ENCODE peak calls at places on chromosomes 1 and 21, in six cellular contexts. One of them, this sample, is unnamed.

GRCh38 chr1:231603598-231604275 is 22.9 kb upstream of the DISC1 start:
- DNase-seq in PC-3: peak; percentile 88
- DNase-seq in H1: no peak
- DNase-seq in neuronal stem cell: peak; percentile 42
- DNase-seq in H9: peak; percentile 41
- DNase-seq in endothelial cell of umbilical vein: peak; percentile 74
- DNase-seq in this sample: peak; percentile 68

GRCh38 chr1:76862447-76862846 is 4.8 kb upstream of the ST6GALNAC5 start:
- DNase-seq in PC-3: peak; percentile 12
- DNase-seq in H1: no peak
- DNase-seq in neuronal stem cell: no peak
- DNase-seq in H9: no peak
- DNase-seq in endothelial cell of umbilical vein: no peak
- DNase-seq in this sample: peak; percentile 91

GRCh38 chr1:15736035-15736665 is at the start of gene SLC25A34:
- DNase-seq in PC-3: no peak
- DNase-seq in H1: no peak
- DNase-seq in neuronal stem cell: no peak
- DNase-seq in H9: no peak
- DNase-seq in endothelial cell of umbilical vein: no peak
- DNase-seq in this sample: no peak

GRCh38 chr1:152525080-152525641 is 10.9 kb downstream of the CRCT1 start:
- DNase-seq in PC-3: no peak
- DNase-seq in H1: no peak
- DNase-seq in neuronal stem cell: no peak
- DNase-seq in H9: no peak
- DNase-seq in endothelial cell of umbilical vein: no peak
- DNase-seq in this sample: no peak

GRCh38 chr1:232291258-232291657 is 338.7 kb downstream of the SIPA1L2 start:
- DNase-seq in PC-3: no peak
- DNase-seq in H1: no peak
- DNase-seq in neuronal stem cell: no peak
- DNase-seq in H9: no peak
- DNase-seq in endothelial cell of umbilical vein: no peak
- DNase-seq in this sample: peak; percentile 19

GRCh38 chr1:95340056-95340455 is 106.0 kb downstream of the RWDD3 start:
- DNase-seq in PC-3: no peak
- DNase-seq in H1: no peak
- DNase-seq in neuronal stem cell: no peak
- DNase-seq in H9: no peak
- DNase-seq in endothelial cell of umbilical vein: no peak
- DNase-seq in this sample: peak; percentile 68

GRCh38 chr21:43006874-43007208 is 32.5 kb downstream of the PKNOX1 start:
- DNase-seq in PC-3: no peak
- DNase-seq in H1: no peak
- DNase-seq in neuronal stem cell: no peak
- DNase-seq in H9: no peak
- DNase-seq in endothelial cell of umbilical vein: no peak
- DNase-seq in this sample: peak; percentile 31

GRCh38 chr1:165152727-165153126 is 203.8 kb downstream of the LMX1A start:
- DNase-seq in PC-3: peak; percentile 70
- DNase-seq in H1: no peak
- DNase-seq in neuronal stem cell: no peak
- DNase-seq in H9: peak; percentile 49
- DNase-seq in endothelial cell of umbilical vein: no peak
- DNase-seq in this sample: no peak

GRCh38 chr1:118217073-118217620 is 32.1 kb upstream of the SPAG17 start:
- DNase-seq in PC-3: no peak
- DNase-seq in H1: no peak
- DNase-seq in neuronal stem cell: no peak
- DNase-seq in H9: no peak
- DNase-seq in endothelial cell of umbilical vein: no peak
- DNase-seq in this sample: no peak

GRCh38 chr1:17922833-17923232 is 167.7 kb downstream of the ACTL8 start:
- DNase-seq in PC-3: peak; percentile 45
- DNase-seq in H1: peak; percentile 15
- DNase-seq in neuronal stem cell: peak; percentile 57
- DNase-seq in H9: peak; percentile 49
- DNase-seq in endothelial cell of umbilical vein: no peak
- DNase-seq in this sample: peak; percentile 11

GRCh38 chr1:47621483-47621882 is 183.6 kb downstream of the FOXD2 start:
- DNase-seq in PC-3: no peak
- DNase-seq in H1: no peak
- DNase-seq in neuronal stem cell: no peak
- DNase-seq in H9: no peak
- DNase-seq in endothelial cell of umbilical vein: no peak
- DNase-seq in this sample: no peak

GRCh38 chr21:25571726-25572121 is 35.6 kb downstream of the MRPL39 start:
- DNase-seq in PC-3: no peak
- DNase-seq in H1: no peak
- DNase-seq in neuronal stem cell: no peak
- DNase-seq in H9: no peak
- DNase-seq in endothelial cell of umbilical vein: no peak
- DNase-seq in this sample: no peak

GRCh38 chr1:88774151-88774556 is 90.1 kb downstream of the PKN2 start:
- DNase-seq in PC-3: peak; percentile 91
- DNase-seq in H1: peak; percentile 53
- DNase-seq in neuronal stem cell: no peak
- DNase-seq in H9: peak; percentile 69
- DNase-seq in endothelial cell of umbilical vein: no peak
- DNase-seq in this sample: peak; percentile 26

GRCh38 chr21:37800122-37800455 is 116.2 kb downstream of the KCNJ6 start:
- DNase-seq in PC-3: no peak
- DNase-seq in H1: no peak
- DNase-seq in neuronal stem cell: no peak
- DNase-seq in H9: no peak
- DNase-seq in endothelial cell of umbilical vein: peak; percentile 10
- DNase-seq in this sample: no peak

GRCh38 chr21:35484856-35485255 is 435.8 kb upstream of the RUNX1 start:
- DNase-seq in PC-3: no peak
- DNase-seq in H1: no peak
- DNase-seq in neuronal stem cell: no peak
- DNase-seq in H9: no peak
- DNase-seq in endothelial cell of umbilical vein: no peak
- DNase-seq in this sample: no peak

GRCh38 chr21:31119199-31119598 is 80.9 kb upstream of the KRTAP19-8 start:
- DNase-seq in PC-3: no peak
- DNase-seq in H1: no peak
- DNase-seq in neuronal stem cell: no peak
- DNase-seq in H9: no peak
- DNase-seq in endothelial cell of umbilical vein: no peak
- DNase-seq in this sample: no peak

GRCh38 chr1:27934818-27935549 is at the start of gene SMPDL3B:
- DNase-seq in PC-3: peak; percentile 90
- DNase-seq in H1: peak; percentile 88
- DNase-seq in neuronal stem cell: peak; percentile 29
- DNase-seq in H9: peak; percentile 96
- DNase-seq in endothelial cell of umbilical vein: peak; percentile 41
- DNase-seq in this sample: peak; percentile 19

GRCh38 chr1:154420172-154420571 is 15.0 kb downstream of the IL6R start:
- DNase-seq in PC-3: peak; percentile 91
- DNase-seq in H1: no peak
- DNase-seq in neuronal stem cell: no peak
- DNase-seq in H9: no peak
- DNase-seq in endothelial cell of umbilical vein: peak; percentile 95
- DNase-seq in this sample: peak; percentile 86

GRCh38 chr21:30257773-30258172 is 25.0 kb downstream of the KRTAP24-1 start:
- DNase-seq in PC-3: peak; percentile 79
- DNase-seq in H1: no peak
- DNase-seq in neuronal stem cell: peak; percentile 26
- DNase-seq in H9: peak; percentile 54
- DNase-seq in endothelial cell of umbilical vein: no peak
- DNase-seq in this sample: no peak

GRCh38 chr1:15196807-15197530 is 43.4 kb downstream of the TMEM51 start:
- DNase-seq in PC-3: no peak
- DNase-seq in H1: no peak
- DNase-seq in neuronal stem cell: no peak
- DNase-seq in H9: peak; percentile 43
- DNase-seq in endothelial cell of umbilical vein: no peak
- DNase-seq in this sample: no peak

GRCh38 chr1:54606096-54606989 is 17.0 kb downstream of the FAM151A start:
- DNase-seq in PC-3: no peak
- DNase-seq in H1: no peak
- DNase-seq in neuronal stem cell: no peak
- DNase-seq in H9: no peak
- DNase-seq in endothelial cell of umbilical vein: no peak
- DNase-seq in this sample: no peak

GRCh38 chr1:203173156-203173555 is 2.5 kb downstream of the MYBPH start:
- DNase-seq in PC-3: no peak
- DNase-seq in H1: no peak
- DNase-seq in neuronal stem cell: no peak
- DNase-seq in H9: no peak
- DNase-seq in endothelial cell of umbilical vein: no peak
- DNase-seq in this sample: no peak

GRCh38 chr1:184890539-184890973 is 83.8 kb downstream of the NIBAN1 start:
- DNase-seq in PC-3: peak; percentile 43
- DNase-seq in H1: no peak
- DNase-seq in neuronal stem cell: no peak
- DNase-seq in H9: no peak
- DNase-seq in endothelial cell of umbilical vein: no peak
- DNase-seq in this sample: peak; percentile 72

GRCh38 chr1:212752256-212752933 is 39.2 kb downstream of the NSL1 start:
- DNase-seq in PC-3: no peak
- DNase-seq in H1: no peak
- DNase-seq in neuronal stem cell: no peak
- DNase-seq in H9: no peak
- DNase-seq in endothelial cell of umbilical vein: no peak
- DNase-seq in this sample: peak; percentile 26

GRCh38 chr21:42195378-42196031 is 23.4 kb upstream of the ABCG1 start:
- DNase-seq in PC-3: no peak
- DNase-seq in H1: no peak
- DNase-seq in neuronal stem cell: no peak
- DNase-seq in H9: no peak
- DNase-seq in endothelial cell of umbilical vein: no peak
- DNase-seq in this sample: peak; percentile 87

GRCh38 chr1:8115769-8116167 is 89.7 kb upstream of the ERRFI1 start:
- DNase-seq in PC-3: no peak
- DNase-seq in H1: no peak
- DNase-seq in neuronal stem cell: no peak
- DNase-seq in H9: no peak
- DNase-seq in endothelial cell of umbilical vein: no peak
- DNase-seq in this sample: no peak

GRCh38 chr1:8116892-8117262 is 90.8 kb upstream of the ERRFI1 start:
- DNase-seq in PC-3: no peak
- DNase-seq in H1: no peak
- DNase-seq in neuronal stem cell: no peak
- DNase-seq in H9: no peak
- DNase-seq in endothelial cell of umbilical vein: peak; percentile 82
- DNase-seq in this sample: peak; percentile 90

GRCh38 chr1:8115031-8115768 is 89.1 kb upstream of the ERRFI1 start:
- DNase-seq in PC-3: no peak
- DNase-seq in H1: no peak
- DNase-seq in neuronal stem cell: no peak
- DNase-seq in H9: no peak
- DNase-seq in endothelial cell of umbilical vein: no peak
- DNase-seq in this sample: no peak

GRCh38 chr1:8120693-8121260 is 94.7 kb upstream of the ERRFI1 start:
- DNase-seq in PC-3: peak; percentile 36
- DNase-seq in H1: no peak
- DNase-seq in neuronal stem cell: no peak
- DNase-seq in H9: no peak
- DNase-seq in endothelial cell of umbilical vein: peak; percentile 93
- DNase-seq in this sample: no peak

DNA sequence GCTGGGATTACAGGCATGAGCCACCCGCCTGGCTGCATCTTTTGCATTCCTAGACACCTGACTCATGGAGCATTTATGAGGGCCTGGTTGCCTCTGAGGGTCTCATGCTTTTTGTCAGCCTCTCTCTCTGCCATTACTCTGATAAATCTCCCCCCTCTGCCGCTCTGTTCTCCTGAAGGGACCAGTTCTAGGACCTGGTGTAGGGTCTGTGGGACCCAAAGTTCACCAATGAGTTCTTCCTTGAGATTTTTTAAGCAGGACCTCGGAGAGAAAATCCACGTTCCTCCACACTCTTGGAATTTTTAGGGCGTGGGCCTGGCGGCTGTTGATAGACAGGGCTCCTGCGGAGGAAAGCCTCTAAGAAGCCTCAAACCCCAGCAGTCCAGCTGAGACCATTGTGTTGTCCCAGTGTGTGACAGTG is 91.9 kb upstream of the ERRFI1 start:
- DNase-seq in PC-3: no peak
- DNase-seq in H1: no peak
- DNase-seq in neuronal stem cell: no peak
- DNase-seq in H9: no peak
- DNase-seq in endothelial cell of umbilical vein: no peak
- DNase-seq in this sample: no peak
- H2AFZ ChIP-seq in PC-3: no peak overlapping the region
- H2AFZ ChIP-seq in H1: peak overlapping the region; percentile 81
- H2AFZ ChIP-seq in neuronal stem cell: no peak overlapping the region
- H2AFZ ChIP-seq in H9: no peak overlapping the region
- H2AFZ ChIP-seq in endothelial cell of umbilical vein: no peak overlapping the region
- H2AFZ ChIP-seq in this sample: no peak overlapping the region

GRCh38 chr1:60897003-60897402 is 185.4 kb upstream of the NFIA start:
- DNase-seq in PC-3: no peak
- DNase-seq in H1: no peak
- DNase-seq in neuronal stem cell: no peak
- DNase-seq in H9: no peak
- DNase-seq in endothelial cell of umbilical vein: no peak
- DNase-seq in this sample: no peak
- H2AFZ ChIP-seq in PC-3: no peak overlapping the region
- H2AFZ ChIP-seq in H1: no peak overlapping the region
- H2AFZ ChIP-seq in neuronal stem cell: no peak overlapping the region
- H2AFZ ChIP-seq in H9: no peak overlapping the region
- H2AFZ ChIP-seq in endothelial cell of umbilical vein: no peak overlapping the region
- H2AFZ ChIP-seq in this sample: no peak overlapping the region

DNA sequence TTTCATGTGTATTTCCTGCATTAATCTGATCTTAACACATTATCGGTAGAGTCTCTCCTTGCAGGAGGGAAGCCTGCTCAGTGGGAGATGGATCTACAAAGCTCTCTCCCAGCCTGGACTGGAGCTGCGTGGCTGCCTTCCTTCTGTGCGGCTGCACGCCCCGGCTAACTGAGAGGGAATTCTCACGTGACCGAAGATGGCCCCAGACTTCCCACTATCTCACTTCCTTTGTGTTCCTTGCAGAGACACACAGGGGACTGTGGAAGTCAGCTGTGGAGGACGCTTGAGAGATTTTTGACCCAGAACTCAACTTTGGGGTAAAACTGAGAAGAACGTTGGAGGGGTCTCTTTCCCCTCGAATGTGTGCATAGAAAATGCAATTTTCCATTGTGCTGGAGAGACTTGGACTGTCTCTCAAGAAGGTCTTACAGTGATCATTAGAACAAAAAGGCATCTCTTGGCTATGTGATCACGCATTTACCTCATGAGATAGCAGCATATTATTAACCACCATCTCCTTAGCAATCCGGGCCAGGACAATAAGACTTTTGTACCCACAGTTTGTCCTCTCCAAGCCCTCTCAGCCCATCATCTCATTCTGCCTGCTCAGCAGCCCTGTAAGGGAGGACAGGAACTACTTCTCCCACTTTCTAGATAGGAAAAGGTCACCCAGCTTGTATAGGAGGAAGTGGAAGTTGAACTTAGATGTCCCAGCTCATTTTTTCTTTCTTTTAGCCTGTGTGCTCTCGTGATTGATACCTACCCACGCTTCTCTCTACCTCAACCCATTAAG is 49.3 kb upstream of the TARBP1 start:
- DNase-seq in PC-3: no peak
- DNase-seq in H1: no peak
- DNase-seq in neuronal stem cell: no peak
- DNase-seq in H9: no peak
- DNase-seq in endothelial cell of umbilical vein: no peak
- DNase-seq in this sample: no peak
- H2AFZ ChIP-seq in PC-3: no peak overlapping the region
- H2AFZ ChIP-seq in H1: peak overlapping the region; percentile 66
- H2AFZ ChIP-seq in neuronal stem cell: peak overlapping the region; percentile 74
- H2AFZ ChIP-seq in H9: no peak overlapping the region
- H2AFZ ChIP-seq in endothelial cell of umbilical vein: peak overlapping the region; percentile 60
- H2AFZ ChIP-seq in this sample: peak overlapping the region; percentile 52

GRCh38 chr1:174265273-174265672 is 106.0 kb downstream of the RABGAP1L start:
- DNase-seq in PC-3: no peak
- DNase-seq in H1: no peak
- DNase-seq in neuronal stem cell: no peak
- DNase-seq in H9: no peak
- DNase-seq in endothelial cell of umbilical vein: no peak
- DNase-seq in this sample: no peak
- H2AFZ ChIP-seq in PC-3: no peak overlapping the region
- H2AFZ ChIP-seq in H1: no peak overlapping the region
- H2AFZ ChIP-seq in neuronal stem cell: no peak overlapping the region
- H2AFZ ChIP-seq in H9: no peak overlapping the region
- H2AFZ ChIP-seq in endothelial cell of umbilical vein: no peak overlapping the region
- H2AFZ ChIP-seq in this sample: no peak overlapping the region

This sample was measured in fibroblast of lung.